ENCODE peak calls at places on chromosomes 6 and 20, in ten cellular contexts. C is RCC 7860; F is epithelial cell of esophagus; X is stimulated activated naive B cell treated with anti-CD40 and anti-IgM and Interleukin-4, amounts not matched to agents 10 μg/mL and 1 μg/mL and 100 μg/mL, for 72 hours; M is anterior cingulate cortex; N is GM10248; W is ACHN; D is CD8-positive, alpha-beta T cell; I is Calu3; R is HuH-7.5. H is an unnamed sample.

GRCh38 chr6:148343028-148343374 is 363 bp downstream of the SASH1 start:
- DNase-seq in R (no peak), W (no peak), F (no peak), N (no peak), C (no peak), I (no peak), D (no peak), X (no peak), M (no peak), H (no peak)

GRCh38 chr6:84417261-84417660 is 189.8 kb upstream of the CEP162 start:
- DNase-seq in I (no peak), R (no peak), X (no peak), D (no peak), M (no peak), N (no peak), F (peak), C (no peak), W (no peak), H (no peak)

GRCh38 chr6:31948753-31949413 is 3.0 kb downstream of the CFB start:
- DNase-seq in M (no peak), N (no peak), X (no peak), F (peak), I (peak), R (no peak), W (no peak), D (no peak), C (peak), H (no peak)

GRCh38 chr6:150907385-150907784 is 41.9 kb downstream of the MTHFD1L start:
- DNase-seq in M (no peak), W (no peak), I (no peak), N (no peak), F (no peak), R (no peak), C (no peak), D (no peak), X (no peak), H (no peak)

GRCh38 chr20:47181056-47181862 is 175.2 kb downstream of the ZMYND8 start:
- DNase-seq in X (peak), N (peak), C (peak), I (peak), W (peak), M (no peak), D (no peak), R (peak), F (peak), H (peak)

GRCh38 chr6:147820520-147820919 is 312.0 kb downstream of the SAMD5 start:
- DNase-seq in N (no peak), W (no peak), X (no peak), R (no peak), M (no peak), C (no peak), I (no peak), D (no peak), F (no peak), H (no peak)

GRCh38 chr6:148800535-148800934 is 53.7 kb downstream of the UST start:
- DNase-seq in R (no peak), D (no peak), I (no peak), X (no peak), N (no peak), C (no peak), W (no peak), M (no peak), F (no peak), H (no peak)

GRCh38 chr6:163641706-163642105 is 227.2 kb downstream of the QKI start:
- DNase-seq in N (no peak), W (no peak), X (no peak), M (no peak), F (no peak), D (no peak), I (no peak), C (no peak), R (no peak), H (no peak)